ENCODE peak calls at places on chromosomes 7 and 10, in four cellular contexts. S is A549, R is esophagus squamous epithelium, O is IMR-90. I is an unnamed sample. For H3K4me1, the result is how much of the 10 kb centered on the place peaks cover.

GRCh38 chr10:114703377-114704125 is 45.5 kb upstream of the ABLIM1 start:
- DNase-seq in S (peak), R (no peak), O (peak), I (no peak)

GRCh38 chr10:104750306-104750705 is 109.2 kb downstream of the SORCS3 start:
- DNase-seq in S (no peak), R (no peak), O (no peak), I (no peak)

GRCh38 chr10:62047960-62048383 is 146.5 kb downstream of the ARID5B start:
- DNase-seq in S (no peak), R (no peak), O (no peak), I (peak)

GRCh38 chr7:54145716-54146115 is 396.5 kb upstream of the VSTM2A start:
- DNase-seq in S (no peak), R (no peak), O (no peak), I (no peak)

GRCh38 chr7:132654150-132654549 is 77.9 kb upstream of the PLXNA4 start:
- DNase-seq in S (peak), R (no peak), O (no peak), I (no peak)

GRCh38 chr10:75294866-75295692 is 59.3 kb upstream of the COMTD1 start:
- DNase-seq in S (peak), R (no peak), O (peak), I (peak)

GRCh38 chr7:112081778-112082177 is 124.4 kb downstream of the DOCK4 start:
- DNase-seq in S (no peak), R (no peak), O (no peak), I (no peak)

GRCh38 chr7:68865351-68865885 is 732.9 kb upstream of the AUTS2 start:
- DNase-seq in S (no peak), R (no peak), O (no peak), I (no peak)

GRCh38 chr10:31677198-31678138 is 251.2 kb downstream of the ARHGAP12 start:
- DNase-seq in S (no peak), R (no peak), O (no peak), I (no peak)

GRCh38 chr10:70462349-70462984 is 16.1 kb upstream of the PALD1 start:
- DNase-seq in S (no peak), R (no peak), O (no peak), I (peak)

GRCh38 chr7:129053938-129054437 is 923 bp downstream of the TNPO3 start:
- DNase-seq in S (peak), R (no peak), O (peak), I (no peak)

DNA sequence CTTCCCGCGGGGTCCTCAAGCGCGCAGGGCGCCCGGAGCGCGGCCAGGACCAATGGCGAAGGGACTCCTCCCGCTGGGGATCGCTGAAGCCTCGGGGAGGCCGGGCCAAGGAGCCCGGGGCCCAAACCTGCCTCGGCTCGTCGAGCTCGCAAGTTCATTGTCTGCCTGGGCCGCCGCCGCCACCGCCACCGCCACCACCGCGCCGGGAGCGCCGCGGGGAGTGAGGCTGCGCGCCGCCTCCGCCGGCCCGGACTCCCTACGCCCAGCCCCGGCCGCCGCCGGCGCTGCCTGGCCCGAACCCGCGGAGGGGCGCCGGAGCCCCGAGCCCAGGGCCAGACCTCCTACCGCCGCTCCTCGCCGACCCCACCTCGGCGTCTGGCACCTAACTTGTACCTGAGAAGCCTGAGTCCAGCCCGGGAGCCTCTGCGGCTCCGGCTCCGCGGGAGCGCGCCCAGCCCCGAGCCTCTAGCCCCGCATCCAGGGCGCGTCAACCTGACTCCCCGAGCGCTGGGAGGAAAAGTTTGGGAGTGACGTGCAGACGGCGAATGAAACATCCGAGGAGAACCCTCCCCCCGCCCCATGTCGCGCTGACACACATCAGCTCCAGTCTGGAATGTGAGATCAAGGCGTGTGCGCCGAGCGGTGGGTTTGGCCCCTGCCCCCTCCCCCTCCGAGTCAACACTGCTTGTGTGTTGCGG is at the start of gene CHST15:
- DNase-seq in S (peak), R (no peak), O (no peak), I (no peak)
- TF ChIP-seq POLR2A in S (peak), R (no peak), O (no peak), I (peak)

GRCh38 chr7:47669178-47669878 is 87.4 kb upstream of the TNS3 start:
- DNase-seq in S (no peak), R (peak), O (peak), I (peak)
- H3K4me1 ChIP-seq in S (under half), R (under half), O (under half), I (under half)

GRCh38 chr7:105015631-105015965 is 1.6 kb downstream of the KMT2E start:
- DNase-seq in S (no peak), R (no peak), O (peak), I (no peak)

GRCh38 chr7:105013283-105013817 is 655 bp upstream of the KMT2E start:
- DNase-seq in S (peak), R (peak), O (peak), I (peak)

GRCh38 chr7:105016083-105017075 is 2.4 kb downstream of the KMT2E start:
- DNase-seq in S (no peak), R (no peak), O (peak), I (no peak)

GRCh38 chr7:105013818-105014724 is at the start of gene KMT2E:
- DNase-seq in S (peak), R (peak), O (peak), I (peak)

DNA sequence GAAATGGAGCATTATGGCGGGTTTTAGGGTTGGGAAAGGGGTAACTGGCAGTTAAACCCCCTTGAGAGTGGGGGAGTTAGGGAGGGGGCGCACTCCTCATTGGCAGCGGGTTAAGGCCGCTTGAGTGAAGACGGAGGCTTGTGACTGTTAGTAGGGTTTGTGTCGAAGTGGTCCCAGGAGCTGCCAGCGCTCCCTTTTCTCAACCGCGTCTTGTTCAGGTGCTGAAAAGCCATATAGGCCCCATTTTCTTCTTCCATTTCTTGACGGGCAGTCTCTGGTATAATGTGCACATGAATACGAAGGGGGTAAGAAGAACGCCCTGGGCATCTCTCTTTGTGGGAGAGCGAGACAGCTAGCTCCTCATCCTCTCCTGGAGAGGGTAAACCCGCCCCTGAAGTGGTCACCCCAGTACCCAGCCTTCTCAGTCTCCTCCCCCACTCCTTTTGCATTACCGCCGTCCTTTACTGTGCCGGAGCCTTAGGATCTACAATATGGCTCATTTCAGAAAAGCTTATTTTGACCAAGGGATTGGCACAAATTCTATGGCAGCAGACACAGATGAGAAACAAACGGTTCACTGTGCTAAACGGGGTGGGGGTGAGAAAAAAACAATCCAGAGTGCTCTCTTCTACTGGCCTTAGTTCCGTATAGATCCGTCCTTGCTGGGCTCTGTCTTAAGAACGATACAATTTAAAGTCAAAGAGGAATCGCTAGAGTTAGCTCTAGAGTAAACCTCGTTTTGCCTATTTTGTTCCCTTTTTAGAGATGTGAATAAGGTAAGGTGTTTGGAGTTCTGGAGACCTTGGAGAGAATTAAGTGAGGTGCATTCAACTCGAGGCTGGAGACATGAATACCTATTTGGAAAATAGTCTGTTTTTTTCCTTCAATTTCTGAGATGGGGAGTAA is 973 bp downstream of the KMT2E start:
- DNase-seq in S (peak), R (no peak), O (peak), I (peak)
- TF ChIP-seq POLR2A in S (no peak), R (no peak), O (no peak), I (peak)

GRCh38 chr10:77360835-77361234 is 276.8 kb downstream of the KCNMA1 start:
- DNase-seq in S (no peak), R (no peak), O (no peak), I (no peak)
- H3K4me1 ChIP-seq in S (under half), R (under half), O (under half), I (under half)

I was measured in tibial nerve.